ENCODE peak calls at places on chromosomes 12 and 14, in seven cellular contexts. B is osteocyte, P is amygdala, D is T-helper 17 cell, I is fibroblast of the conjunctiva, Y is AG04450, K is choroid plexus epithelial cell. Z is an unnamed sample.

GRCh38 chr14:74401504-74402241 is 24.3 kb downstream of the SYNDIG1L start:
- DNase-seq in P (no peak), B (no peak), I (no peak), Y (no peak), K (no peak), D (peak), Z (peak)

GRCh38 chr14:106207316-106207715 is 680.9 kb downstream of the TMEM121 start:
- DNase-seq in D (no peak), Y (no peak), I (no peak), P (no peak), K (no peak), B (no peak), Z (no peak)

GRCh38 chr14:50936882-50937281 is 7.4 kb downstream of the PYGL start:
- DNase-seq in D (no peak), B (no peak), Y (no peak), K (no peak), I (no peak), P (no peak), Z (no peak)

GRCh38 chr12:100229036-100229635 is 28.5 kb downstream of the ACTR6 start:
- DNase-seq in B (no peak), P (no peak), K (peak), I (no peak), D (no peak), Y (no peak), Z (no peak)

GRCh38 chr14:33343016-33343415 is 404.3 kb downstream of the NPAS3 start:
- DNase-seq in P (no peak), K (peak), Y (no peak), B (no peak), D (no peak), I (peak), Z (peak)

GRCh38 chr14:102819176-102819628 is 42.0 kb downstream of the TRAF3 start:
- DNase-seq in K (no peak), B (no peak), I (no peak), Y (no peak), D (peak), P (no peak), Z (no peak)

GRCh38 chr12:68636268-68636667 is 25.6 kb downstream of the RAP1B start:
- DNase-seq in K (peak), I (peak), Y (no peak), P (no peak), B (no peak), D (no peak), Z (peak)

GRCh38 chr14:87494010-87494409 is 499.0 kb downstream of the GALC start:
- DNase-seq in I (no peak), P (no peak), B (no peak), D (no peak), K (no peak), Y (no peak), Z (no peak)

GRCh38 chr14:77883479-77884238 is 83.8 kb downstream of the ADCK1 start:
- DNase-seq in D (no peak), P (no peak), I (no peak), Y (no peak), K (no peak), B (no peak), Z (no peak)

GRCh38 chr14:36423430-36423829 is 96.6 kb downstream of the NKX2-1 start:
- DNase-seq in K (no peak), B (no peak), P (no peak), I (no peak), Y (no peak), D (no peak), Z (no peak)

GRCh38 chr14:22563987-22564386 is 25.0 kb downstream of the DAD1 start:
- DNase-seq in D (no peak), P (no peak), K (peak), B (no peak), I (no peak), Y (no peak), Z (no peak)

GRCh38 chr12:96408993-96409392 is 8.8 kb upstream of the CDK17 start:
- DNase-seq in I (no peak), Y (no peak), K (no peak), P (no peak), B (no peak), D (no peak), Z (no peak)

GRCh38 chr12:124422570-124423523 is 128.0 kb downstream of the RFLNA start:
- DNase-seq in P (peak), I (peak), K (peak), Y (peak), D (no peak), B (peak), Z (peak)

GRCh38 chr12:90908465-90908864 is 46.5 kb downstream of the CCER1 start:
- DNase-seq in D (no peak), B (no peak), I (peak), Y (no peak), P (no peak), K (peak), Z (peak)

GRCh38 chr14:61750708-61751474 is 11.3 kb upstream of the SNAPC1 start:
- DNase-seq in P (peak), Y (no peak), K (peak), B (no peak), D (peak), I (peak), Z (peak)

GRCh38 chr12:131152587-131152986 is 198.9 kb downstream of the ADGRD1 start:
- DNase-seq in B (peak), K (no peak), I (no peak), Y (no peak), D (no peak), P (no peak), Z (no peak)

GRCh38 chr12:20212658-20213387 is 155.5 kb upstream of the PDE3A start:
- DNase-seq in B (peak), D (no peak), P (peak), K (peak), I (peak), Y (peak), Z (peak)

GRCh38 chr12:5262450-5262849 is 169.5 kb upstream of the NTF3 start:
- DNase-seq in K (no peak), B (no peak), D (no peak), P (no peak), I (no peak), Y (peak), Z (peak)

GRCh38 chr12:132723015-132723763 is 12.5 kb downstream of the PGAM5 start:
- DNase-seq in P (no peak), Y (no peak), K (peak), B (no peak), I (no peak), D (no peak), Z (no peak)

GRCh38 chr14:24372701-24373416 is 4.9 kb downstream of the NFATC4 start:
- DNase-seq in Y (no peak), K (peak), B (no peak), D (no peak), I (no peak), P (no peak), Z (no peak)

GRCh38 chr14:22047105-22047504 is 373.5 kb upstream of the OR4E1 start:
- DNase-seq in B (no peak), Y (no peak), I (no peak), K (peak), D (no peak), P (no peak), Z (no peak)

GRCh38 chr12:119565404-119565803 is 28.2 kb upstream of the TMEM233 start:
- DNase-seq in K (no peak), Y (no peak), B (no peak), P (no peak), I (no peak), D (no peak), Z (no peak)

GRCh38 chr12:99911076-99911475 is 73.7 kb downstream of the ANKS1B start:
- DNase-seq in B (no peak), I (peak), K (peak), Y (peak), P (no peak), D (no peak), Z (peak)

Z was measured in adipocyte.